ENCODE peak calls at places on chromosomes 3 and 15, in six cellular contexts. B is right atrium auricular region, S is heart right ventricle, N is lung, X is GM12865, D is AG04450. G is an unnamed sample.

GRCh38 chr3:182682263-182683229 is 110.8 kb upstream of the ATP11B start:
- DNase-seq in D (no peak), B (no peak), X (peak), S (peak), N (no peak), G (peak)

GRCh38 chr15:47685141-47685870 is 32.0 kb upstream of the SEMA6D start:
- DNase-seq in B (no peak), N (no peak), S (no peak), X (no peak), D (no peak), G (peak)

GRCh38 chr3:194281306-194281705 is 69.8 kb downstream of the CPN2 start:
- DNase-seq in N (no peak), B (peak), D (no peak), S (no peak), X (no peak), G (no peak)

GRCh38 chr3:159764211-159765024 is 224.2 kb upstream of the IL12A start:
- DNase-seq in D (peak), X (peak), S (peak), B (peak), N (no peak), G (peak)

GRCh38 chr3:137948400-137949072 is 61.4 kb upstream of the CLDN18 start:
- DNase-seq in D (no peak), B (no peak), X (no peak), S (no peak), N (no peak), G (no peak)

GRCh38 chr3:41327718-41328117 is 128.4 kb downstream of the CTNNB1 start:
- DNase-seq in D (no peak), N (no peak), S (no peak), B (no peak), X (no peak), G (no peak)

GRCh38 chr3:129442947-129443346 is 2.9 kb downstream of the IFT122 start:
- DNase-seq in X (no peak), B (no peak), D (no peak), N (no peak), S (no peak), G (no peak)

GRCh38 chr15:29107291-29107890 is 162.2 kb downstream of the NSMCE3 start:
- DNase-seq in D (no peak), B (no peak), N (no peak), S (no peak), X (no peak), G (no peak)

GRCh38 chr15:74428970-74429783 is 4.6 kb downstream of the SEMA7A start:
- DNase-seq in S (no peak), B (no peak), N (no peak), X (no peak), D (no peak), G (no peak)

GRCh38 chr3:175941352-175941751 is 1082.2 kb downstream of the NAALADL2 start:
- DNase-seq in D (no peak), S (no peak), X (peak), B (no peak), N (no peak), G (no peak)

GRCh38 chr3:27201435-27201966 is 167.7 kb downstream of the NEK10 start:
- DNase-seq in N (no peak), D (no peak), X (no peak), B (no peak), S (no peak), G (no peak)

GRCh38 chr15:82568986-82569385 is 28.7 kb upstream of the RPS17 start:
- DNase-seq in N (no peak), D (no peak), X (no peak), S (no peak), B (no peak), G (no peak)

GRCh38 chr15:70557506-70558258 is 205.7 kb downstream of the UACA start:
- DNase-seq in X (no peak), S (no peak), D (no peak), N (no peak), B (no peak), G (no peak)

DNA sequence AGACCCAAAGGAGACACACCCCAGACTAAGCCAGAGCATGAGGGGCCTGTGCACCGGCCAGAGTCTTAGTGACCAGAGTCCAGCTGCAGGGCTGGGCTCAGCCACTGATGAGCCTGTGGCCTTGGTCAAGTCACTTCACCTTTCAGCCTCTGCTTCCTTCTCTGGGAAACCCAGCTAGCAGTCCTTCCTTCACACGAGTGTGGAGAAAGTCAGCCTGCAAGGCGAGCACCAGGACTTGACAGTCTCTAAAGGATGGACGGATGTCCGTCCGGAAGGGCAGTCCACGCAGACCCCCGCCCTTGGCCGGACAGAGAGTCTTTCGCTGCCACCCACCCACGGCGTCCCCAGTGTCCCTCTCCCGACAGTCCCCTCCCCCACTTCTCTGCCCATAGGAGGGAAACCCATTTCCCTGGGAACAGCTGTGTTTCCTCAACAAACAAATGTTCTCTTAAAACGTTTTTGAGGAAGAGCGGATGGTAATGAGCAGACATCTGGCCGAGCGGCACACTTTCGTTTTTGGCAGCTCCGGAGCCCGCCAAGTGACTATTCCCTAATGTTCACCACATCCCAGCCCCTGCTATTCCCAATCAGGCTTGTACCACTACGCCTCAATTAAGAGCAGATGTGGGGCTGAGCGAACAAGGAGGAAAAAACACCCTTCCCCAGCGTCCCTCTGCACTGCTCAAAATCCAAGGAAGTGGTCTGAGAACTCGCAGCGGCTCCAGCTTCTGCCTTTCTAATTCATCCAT is 129.1 kb upstream of the SMAD3 start:
- DNase-seq in B (no peak), X (no peak), N (no peak), D (peak), S (peak), G (peak)
- H3K4me3 ChIP-seq in B (peak), X (no peak), N (no peak), D (peak), S (peak), G (peak)

DNA sequence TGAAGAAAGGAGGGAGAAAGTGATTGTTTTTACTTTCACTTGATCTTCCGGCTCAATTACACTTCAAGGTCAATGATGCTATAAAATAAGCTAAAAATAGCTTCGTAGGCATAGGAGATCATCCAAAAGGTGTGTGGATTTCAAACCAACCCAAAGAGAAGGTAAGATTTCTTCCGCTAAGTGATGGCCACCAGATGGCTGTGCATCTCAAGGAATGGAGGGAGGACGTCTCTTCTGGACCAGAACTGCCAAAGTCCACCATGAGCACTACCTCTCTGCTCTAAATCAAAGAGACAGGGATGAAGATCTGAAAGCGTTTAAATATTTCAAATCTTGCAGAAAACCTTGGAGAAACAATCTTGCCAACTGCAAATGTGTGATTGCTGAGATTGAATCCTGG is 199.1 kb upstream of the ZPLD1 start:
- DNase-seq in B (no peak), N (no peak), D (no peak), S (no peak), X (no peak), G (no peak)
- TF ChIP-seq CTCF in B (no peak), N (peak), D (peak), S (peak), X (no peak), G (peak)

GRCh38 chr15:96393209-96393513 is 62.7 kb downstream of the NR2F2 start:
- DNase-seq in N (no peak), X (no peak), B (no peak), S (no peak), D (no peak), G (no peak)

GRCh38 chr15:96395687-96396086 is 65.2 kb downstream of the NR2F2 start:
- DNase-seq in B (no peak), D (no peak), S (no peak), X (no peak), N (no peak), G (no peak)

GRCh38 chr15:96390986-96391385 is 60.5 kb downstream of the NR2F2 start:
- DNase-seq in D (no peak), B (no peak), X (no peak), S (no peak), N (no peak), G (no peak)

GRCh38 chr15:96388673-96389072 is 58.2 kb downstream of the NR2F2 start:
- DNase-seq in N (no peak), X (no peak), S (no peak), D (no peak), B (no peak), G (no peak)

DNA sequence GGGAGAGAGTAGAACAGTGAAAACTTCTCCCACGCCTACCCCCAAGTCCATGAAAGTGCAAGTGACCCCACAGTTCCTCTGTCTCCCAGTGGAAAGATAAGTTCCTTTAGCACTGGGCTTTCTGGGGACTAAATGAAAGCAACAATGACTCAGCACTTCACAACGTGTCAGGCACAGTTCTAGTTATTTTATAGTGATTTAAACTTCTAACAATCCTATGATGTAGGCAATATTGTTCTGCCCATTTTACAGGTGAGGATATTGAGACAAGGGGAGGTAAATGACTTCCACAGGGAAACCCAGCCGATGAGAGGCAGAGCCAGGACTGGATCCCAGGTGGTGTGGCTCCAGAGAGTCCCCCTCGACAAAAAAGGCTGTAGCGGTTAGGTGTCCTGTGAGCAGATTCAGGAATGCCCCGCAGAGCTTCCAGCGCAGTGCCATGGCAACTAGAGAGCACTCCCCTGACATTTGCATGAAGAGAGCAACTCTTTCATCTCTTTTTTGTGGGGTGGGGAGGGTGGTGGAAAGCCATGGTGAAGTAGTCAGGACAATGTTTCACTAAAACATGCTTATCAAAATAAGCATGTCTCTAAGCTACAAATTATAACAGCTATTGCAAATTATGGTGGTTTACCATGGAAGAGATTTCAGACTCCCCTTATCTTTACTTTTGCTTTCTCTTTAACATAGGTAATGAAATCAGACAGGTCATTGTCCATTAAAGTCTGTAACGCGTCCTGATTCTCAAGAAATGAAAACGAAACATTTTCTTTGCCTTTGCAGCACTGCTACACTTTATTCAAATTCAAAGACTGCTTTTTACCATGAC is 62.1 kb downstream of the NR2F2 start:
- DNase-seq in B (no peak), S (no peak), X (no peak), D (no peak), N (no peak), G (no peak)
- H3K4me3 ChIP-seq in B (no peak), S (no peak), X (no peak), D (no peak), N (no peak), G (no peak)

GRCh38 chr3:32778389-32778788 is 39.4 kb upstream of the TRIM71 start:
- DNase-seq in N (no peak), B (no peak), D (no peak), X (no peak), S (no peak), G (no peak)
- TF ChIP-seq CTCF in N (no peak), B (no peak), D (no peak), X (no peak), S (no peak), G (no peak)

GRCh38 chr15:68205558-68205944 is 419 bp upstream of the CALML4 start:
- DNase-seq in B (no peak), D (no peak), N (no peak), S (no peak), X (no peak), G (no peak)

GRCh38 chr15:68204361-68204760 is 771 bp downstream of the CALML4 start:
- DNase-seq in N (no peak), X (no peak), S (no peak), D (no peak), B (no peak), G (no peak)

GRCh38 chr15:68203956-68204355 is 1.2 kb downstream of the CALML4 start:
- DNase-seq in D (no peak), S (no peak), X (no peak), B (no peak), N (no peak), G (no peak)

GRCh38 chr15:68205949-68206539 is 912 bp upstream of the CALML4 start:
- DNase-seq in S (peak), X (no peak), B (peak), N (peak), D (no peak), G (no peak)

GRCh38 chr15:68204776-68205557 is at the start of gene CALML4:
- DNase-seq in X (no peak), S (peak), B (peak), D (no peak), N (peak), G (no peak)
- H3K4me3 ChIP-seq in X (no peak), S (peak), B (peak), D (no peak), N (no peak), G (no peak)

DNA sequence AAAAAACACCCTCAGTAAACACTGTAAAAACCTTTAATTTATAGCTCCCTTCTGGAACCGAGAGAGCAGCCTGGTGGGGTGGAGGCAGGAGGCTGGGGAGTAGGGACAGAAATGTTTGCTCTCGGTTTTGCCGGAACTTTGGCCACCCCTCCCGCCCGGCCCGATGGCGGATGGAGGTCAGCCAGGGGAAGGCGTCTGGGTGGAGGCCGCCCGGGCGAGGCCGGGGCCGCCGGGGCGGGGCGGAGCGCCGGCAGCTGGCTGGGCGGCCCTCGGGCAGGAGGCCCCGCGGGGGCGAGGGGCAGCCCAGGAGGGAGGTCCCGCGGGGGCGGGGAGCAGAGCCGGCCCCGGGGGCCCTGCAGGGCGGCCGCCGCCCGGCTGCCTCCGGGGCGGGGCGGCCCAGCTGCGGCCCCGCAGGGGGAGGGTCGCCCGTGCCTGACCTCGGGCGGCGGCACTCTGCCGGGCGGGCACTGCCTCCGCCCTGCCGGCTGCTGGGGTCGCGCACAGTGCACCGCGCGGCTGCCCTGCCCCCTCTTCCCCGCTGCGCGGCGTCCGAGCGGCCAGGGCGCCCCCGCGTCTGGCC is 829 bp upstream of the SKIL start:
- DNase-seq in N (peak), D (no peak), B (peak), X (peak), S (peak), G (peak)
- TF ChIP-seq CTCF in N (no peak), D (no peak), B (no peak), X (no peak), S (no peak), G (no peak)